ENCODE peak calls at places on chromosomes 7 and 10, in six cellular contexts. C, N, W, T, H and M are unnamed samples.

GRCh38 chr10:100802607-100803006 is 57.2 kb downstream of the PAX2 start:
- DNase-seq in C (no peak), N (no peak), W (no peak), T (no peak), H (no peak), M (no peak)

GRCh38 chr10:120953897-120954296 is 102.7 kb downstream of the WDR11 start:
- DNase-seq in C (no peak), N (no peak), W (no peak), T (no peak), H (no peak), M (no peak)

GRCh38 chr10:117264776-117265175 is 23.9 kb downstream of the SLC18A2 start:
- DNase-seq in C (peak), N (no peak), W (no peak), T (no peak), H (no peak), M (no peak)

GRCh38 chr10:93580824-93581223 is 14.4 kb downstream of the FFAR4 start:
- DNase-seq in C (no peak), N (peak), W (no peak), T (peak), H (peak), M (no peak)

GRCh38 chr10:107415446-107415845 is 250.9 kb upstream of the SORCS1 start:
- DNase-seq in C (no peak), N (no peak), W (no peak), T (no peak), H (no peak), M (peak)

GRCh38 chr7:153616808-153617207 is 435.4 kb upstream of the DPP6 start:
- DNase-seq in C (no peak), N (peak), W (no peak), T (no peak), H (no peak), M (no peak)

GRCh38 chr7:139041378-139042053 is 5.7 kb upstream of the ZC3HAV1L start:
- DNase-seq in C (no peak), N (no peak), W (no peak), T (no peak), H (no peak), M (no peak)

GRCh38 chr7:22853674-22854157 is 31.1 kb upstream of the TOMM7 start:
- DNase-seq in C (peak), N (no peak), W (peak), T (no peak), H (no peak), M (no peak)

GRCh38 chr10:124097883-124098282 is 4.5 kb upstream of the CHST15 start:
- DNase-seq in C (no peak), N (no peak), W (no peak), T (no peak), H (no peak), M (no peak)

GRCh38 chr7:8197994-8198698 is 63.8 kb downstream of the ICA1 start:
- DNase-seq in C (no peak), N (no peak), W (no peak), T (no peak), H (no peak), M (no peak)

GRCh38 chr10:91313761-91314520 is 93.5 kb downstream of the PCGF5 start:
- DNase-seq in C (no peak), N (no peak), W (no peak), T (peak), H (no peak), M (peak)

GRCh38 chr7:87876759-87877234 is 504 bp downstream of the DBF4 start:
- DNase-seq in C (peak), N (peak), W (peak), T (peak), H (peak), M (peak)

GRCh38 chr10:35497909-35498308 is 107.2 kb upstream of the GJD4 start:
- DNase-seq in C (no peak), N (no peak), W (no peak), T (no peak), H (no peak), M (no peak)

GRCh38 chr10:88184543-88185297 is 321.3 kb downstream of the PTEN start:
- DNase-seq in C (no peak), N (no peak), W (no peak), T (no peak), H (no peak), M (no peak)

GRCh38 chr10:28253174-28253783 is 49.6 kb downstream of the MPP7 start:
- DNase-seq in C (no peak), N (no peak), W (no peak), T (no peak), H (no peak), M (no peak)

GRCh38 chr10:30058570-30059132 is 735 bp downstream of the JCAD start:
- DNase-seq in C (no peak), N (peak), W (no peak), T (no peak), H (no peak), M (no peak)

GRCh38 chr7:147670759-147671158 is 919.8 kb upstream of the C7orf33 start:
- DNase-seq in C (no peak), N (no peak), W (no peak), T (no peak), H (no peak), M (no peak)

GRCh38 chr10:118792501-118792900 is 37.7 kb upstream of the CACUL1 start:
- DNase-seq in C (no peak), N (no peak), W (no peak), T (no peak), H (no peak), M (no peak)

GRCh38 chr10:130471486-130471885 is 335.3 kb downstream of the GLRX3 start:
- DNase-seq in C (no peak), N (no peak), W (no peak), T (no peak), H (no peak), M (no peak)

GRCh38 chr7:105388373-105389089 is at the start of gene SRPK2:
- DNase-seq in C (peak), N (peak), W (peak), T (peak), H (peak), M (peak)

GRCh38 chr7:138752568-138753518 is 45.0 kb upstream of the TMEM213 start:
- DNase-seq in C (peak), N (no peak), W (peak), T (peak), H (no peak), M (no peak)

GRCh38 chr7:34066968-34067367 is 161.6 kb downstream of the BMPER start:
- DNase-seq in C (no peak), N (no peak), W (no peak), T (no peak), H (no peak), M (no peak)

GRCh38 chr10:83332695-83333094 is 806.6 kb upstream of the GHITM start:
- DNase-seq in C (no peak), N (no peak), W (no peak), T (no peak), H (no peak), M (no peak)

GRCh38 chr7:81638216-81638615 is 131.6 kb downstream of the HGF start:
- DNase-seq in C (no peak), N (peak), W (no peak), T (peak), H (no peak), M (no peak)

GRCh38 chr10:133528296-133528844 is 1.2 kb downstream of the CYP2E1 start:
- DNase-seq in C (no peak), N (no peak), W (no peak), T (peak), H (peak), M (peak)

GRCh38 chr7:140016540-140016939 is 46.2 kb downstream of the PARP12 start:
- DNase-seq in C (no peak), N (no peak), W (no peak), T (no peak), H (no peak), M (no peak)

GRCh38 chr10:100485841-100486495 is 23.2 kb downstream of the WNT8B start:
- DNase-seq in C (no peak), N (no peak), W (no peak), T (no peak), H (no peak), M (no peak)

DNA sequence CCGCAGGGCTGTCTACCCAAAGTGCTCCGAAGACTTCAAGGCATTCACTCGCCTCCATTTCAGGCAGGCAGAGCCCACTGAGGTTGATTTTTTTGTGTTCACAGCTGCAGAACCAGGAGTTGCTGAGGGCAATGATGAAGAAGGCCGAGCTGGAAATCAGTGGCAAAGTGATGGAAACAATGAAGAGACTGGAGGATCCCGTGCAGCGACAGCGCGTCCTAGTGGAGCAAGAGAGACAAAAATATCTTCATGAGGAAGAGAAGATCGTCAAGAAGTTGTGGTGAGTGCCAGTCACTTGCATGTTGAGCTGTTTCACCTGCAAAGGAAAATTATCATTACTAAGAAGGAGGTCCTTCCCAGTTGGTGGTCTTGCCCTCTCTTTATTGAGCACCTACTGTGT is 210.5 kb downstream of the ARHGAP21 start:
- DNase-seq in C (no peak), N (no peak), W (peak), T (peak), H (peak), M (no peak)
- TF ChIP-seq CTCF in C (no peak), N (peak), W (peak), T (peak), H (no peak), M (no peak)

GRCh38 chr7:133112976-133113375 is 31.1 kb upstream of the CHCHD3 start:
- DNase-seq in C (no peak), N (no peak), W (no peak), T (no peak), H (no peak), M (no peak)

GRCh38 chr7:133117432-133117831 is 35.5 kb upstream of the CHCHD3 start:
- DNase-seq in C (no peak), N (no peak), W (no peak), T (no peak), H (no peak), M (no peak)

GRCh38 chr7:133115596-133115995 is 33.7 kb upstream of the CHCHD3 start:
- DNase-seq in C (no peak), N (no peak), W (no peak), T (no peak), H (no peak), M (no peak)

GRCh38 chr7:133112335-133112734 is 30.4 kb upstream of the CHCHD3 start:
- DNase-seq in C (no peak), N (no peak), W (no peak), T (no peak), H (no peak), M (no peak)

GRCh38 chr7:133114519-133114918 is 32.6 kb upstream of the CHCHD3 start:
- DNase-seq in C (no peak), N (no peak), W (no peak), T (no peak), H (no peak), M (no peak)
- TF ChIP-seq CTCF in C (no peak), N (no peak), W (no peak), T (no peak), H (no peak), M (no peak)

GRCh38 chr10:51014680-51015425 is 59.4 kb upstream of the PRKG1 start:
- DNase-seq in C (no peak), N (no peak), W (no peak), T (peak), H (no peak), M (no peak)

GRCh38 chr10:51007781-51008180 is 66.5 kb upstream of the PRKG1 start:
- DNase-seq in C (no peak), N (no peak), W (no peak), T (peak), H (no peak), M (no peak)

GRCh38 chr10:51005551-51005950 is 68.7 kb upstream of the PRKG1 start:
- DNase-seq in C (no peak), N (no peak), W (no peak), T (no peak), H (no peak), M (no peak)

GRCh38 chr10:51006686-51007085 is 67.6 kb upstream of the PRKG1 start:
- DNase-seq in C (no peak), N (no peak), W (no peak), T (no peak), H (no peak), M (no peak)

DNA sequence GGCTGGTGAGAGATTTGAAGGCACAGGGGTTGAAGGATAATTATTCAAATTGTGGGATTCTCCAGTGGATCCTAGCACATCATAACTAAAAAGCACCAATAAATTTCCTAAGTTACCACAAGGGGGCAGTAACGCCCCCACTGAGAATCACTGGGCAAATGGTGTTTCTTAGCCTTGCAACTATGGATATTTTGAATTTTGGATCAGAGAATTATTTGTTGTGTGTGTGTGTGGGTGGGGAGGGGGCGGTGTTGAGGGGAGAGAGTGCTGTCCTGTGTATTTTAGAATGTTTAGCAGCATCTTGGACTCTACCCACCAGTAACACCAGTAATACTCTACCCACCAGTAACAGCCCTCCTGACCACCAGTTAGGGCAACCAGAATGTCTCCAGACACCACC is 63.3 kb upstream of the PRKG1 start:
- DNase-seq in C (no peak), N (peak), W (peak), T (peak), H (peak), M (peak)
- TF ChIP-seq CTCF in C (peak), N (peak), W (peak), T (peak), H (peak), M (peak)

GRCh38 chr7:127418459-127418858 is 26.0 kb upstream of the ZNF800 start:
- DNase-seq in C (no peak), N (no peak), W (no peak), T (no peak), H (no peak), M (no peak)

GRCh38 chr7:127415060-127415742 is 22.7 kb upstream of the ZNF800 start:
- DNase-seq in C (no peak), N (no peak), W (no peak), T (no peak), H (no peak), M (no peak)

GRCh38 chr7:127413962-127414361 is 21.5 kb upstream of the ZNF800 start:
- DNase-seq in C (no peak), N (no peak), W (peak), T (no peak), H (no peak), M (no peak)

GRCh38 chr7:127417346-127417745 is 24.8 kb upstream of the ZNF800 start:
- DNase-seq in C (no peak), N (no peak), W (peak), T (no peak), H (no peak), M (peak)

GRCh38 chr7:127419196-127419595 is 26.7 kb upstream of the ZNF800 start:
- DNase-seq in C (no peak), N (no peak), W (no peak), T (no peak), H (no peak), M (no peak)
- TF ChIP-seq CTCF in C (no peak), N (no peak), W (no peak), T (no peak), H (no peak), M (no peak)

DNA sequence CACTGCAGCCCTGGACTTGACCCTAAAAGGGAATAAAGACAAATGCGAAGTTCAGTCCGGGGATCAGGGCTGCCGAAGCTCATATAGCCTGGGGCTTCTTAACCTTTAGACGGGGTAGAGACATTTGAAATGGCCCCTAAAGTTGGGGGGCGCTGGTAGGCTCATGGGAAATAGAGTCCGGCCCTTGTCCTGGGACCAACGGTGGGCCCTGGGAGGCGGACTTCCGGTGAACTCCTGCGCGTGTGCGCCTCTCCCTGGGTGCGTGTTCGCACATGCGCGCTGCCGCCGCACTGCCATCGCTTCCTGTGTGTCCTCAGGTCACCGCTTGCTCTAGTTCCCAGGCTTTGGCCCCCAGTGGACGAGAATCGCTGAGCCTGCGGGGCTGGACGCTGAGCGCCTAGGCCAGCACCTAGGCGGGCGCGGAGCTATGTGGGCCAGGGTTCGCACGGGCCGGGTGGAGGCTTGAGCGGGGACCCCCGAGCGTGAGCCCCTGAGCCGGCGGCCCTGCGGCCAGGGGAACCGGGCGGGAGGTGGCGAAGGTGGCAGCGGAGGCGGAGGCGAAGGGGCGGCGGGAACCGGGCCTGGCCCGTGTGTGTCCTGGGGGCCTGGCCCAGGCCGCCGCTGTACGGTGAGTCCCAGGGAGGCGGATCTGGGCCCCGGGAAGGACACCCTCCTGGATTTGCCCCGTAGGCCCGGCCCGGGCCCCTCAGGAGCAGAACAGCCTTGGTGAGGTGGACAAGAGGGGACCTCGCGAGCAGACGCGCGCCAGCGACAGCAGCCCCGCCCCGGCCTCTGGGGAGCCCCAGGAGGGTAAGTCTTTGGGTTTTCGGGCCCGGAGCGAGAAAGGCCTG is 23.0 kb upstream of the ZNF12 start:
- DNase-seq in C (peak), N (peak), W (peak), T (peak), H (peak), M (peak)
- TF ChIP-seq CTCF in C (no peak), N (no peak), W (no peak), T (no peak), H (no peak), M (no peak)

GRCh38 chr7:14938181-14938580 is 35.6 kb upstream of the DGKB start:
- DNase-seq in C (no peak), N (no peak), W (no peak), T (no peak), H (no peak), M (no peak)
- TF ChIP-seq CTCF in C (no peak), N (no peak), W (no peak), T (no peak), H (no peak), M (no peak)

DNA sequence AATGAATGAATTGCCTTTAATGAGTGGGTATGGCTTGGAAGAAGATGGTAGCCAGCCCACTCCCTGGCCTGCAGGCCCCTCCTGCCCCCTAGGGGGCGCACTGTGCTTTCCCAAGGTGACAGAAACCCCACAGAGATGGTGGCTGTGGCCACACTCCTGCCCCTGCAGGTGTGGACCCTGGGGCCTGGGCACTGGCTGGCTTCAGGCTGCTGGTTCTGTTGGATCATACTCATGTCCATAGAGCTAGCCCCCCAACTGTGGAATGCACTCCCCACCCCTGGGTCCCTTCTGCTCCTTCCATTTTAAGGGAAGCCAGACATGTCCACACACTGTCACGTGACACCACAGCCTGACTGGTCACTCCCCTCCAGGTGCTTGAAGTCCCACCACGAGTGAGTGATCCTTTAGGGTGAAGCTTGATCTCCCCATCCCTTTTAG is 44.8 kb downstream of the ZCCHC24 start:
- DNase-seq in C (no peak), N (peak), W (peak), T (no peak), H (peak), M (peak)
- TF ChIP-seq CTCF in C (no peak), N (peak), W (peak), T (peak), H (peak), M (peak)

DNA sequence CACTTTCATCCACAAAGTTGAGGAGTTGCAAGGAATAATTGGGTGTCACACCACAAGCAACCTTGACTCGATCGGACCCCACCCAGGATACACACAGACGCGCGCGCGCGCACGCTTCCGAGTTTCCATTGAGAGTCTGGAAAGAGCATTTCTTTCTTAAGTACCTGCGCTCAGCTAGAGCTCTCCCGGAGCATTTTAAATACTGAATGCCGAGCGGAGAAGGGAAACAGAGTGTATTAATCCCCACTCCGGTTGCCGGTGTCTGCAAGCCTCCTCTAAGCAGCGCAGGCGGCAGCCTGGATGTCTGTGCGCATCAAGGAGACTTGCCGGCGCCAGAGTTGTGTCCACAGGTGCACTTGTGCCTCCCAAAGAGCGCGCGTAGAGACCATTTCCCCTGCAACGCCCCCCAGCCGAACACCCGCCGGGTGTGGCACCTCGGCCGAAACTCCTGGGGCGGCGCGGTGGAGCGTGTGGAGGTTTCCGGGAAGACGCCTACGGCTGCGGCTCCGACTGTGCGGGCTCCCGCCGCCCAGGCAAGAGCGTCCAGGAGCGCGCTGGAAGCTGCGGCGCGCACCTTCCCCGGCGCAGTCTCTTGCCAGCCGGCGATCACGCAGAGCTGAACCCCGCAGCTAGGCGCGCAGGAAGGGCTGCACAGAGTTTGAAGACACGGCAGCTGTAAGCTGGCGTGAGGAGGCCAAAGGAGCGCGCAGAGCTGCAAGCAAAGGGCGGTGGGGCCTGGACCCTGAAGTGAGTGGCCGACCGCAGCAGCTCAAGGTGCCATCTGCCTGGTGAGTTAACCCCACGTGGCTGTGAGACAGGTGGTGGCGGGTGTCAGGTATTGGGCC is 1.1 kb upstream of the FEZF1 start:
- DNase-seq in C (no peak), N (peak), W (no peak), T (no peak), H (peak), M (no peak)
- TF ChIP-seq CTCF in C (no peak), N (no peak), W (no peak), T (no peak), H (no peak), M (no peak)